ENCODE peak calls at places on chromosomes 11 and 22, in six cellular contexts. D, U, M, K, P and H are unnamed samples.

GRCh38 chr11:60970369-60970774 is 1.1 kb upstream of the CD6 start:
- DNase-seq in D (peak; percentile 38), K (peak; percentile 70), P (no peak), U (peak; percentile 73), M (peak; percentile 16), H (peak; percentile 29)

GRCh38 chr11:111361874-111362273 is 17.2 kb downstream of the POU2AF1 start:
- DNase-seq in M (no peak), U (no peak), D (no peak), P (no peak), K (no peak), H (no peak)

GRCh38 chr22:50479686-50480085 is 1.7 kb upstream of the ADM2 start:
- DNase-seq in K (no peak), U (no peak), P (no peak), D (no peak), M (no peak), H (no peak)

GRCh38 chr22:25114369-25115362 is 85.0 kb upstream of the CRYBB3 start:
- DNase-seq in K (no peak), U (no peak), D (peak; percentile 13), P (no peak), M (peak; percentile 83), H (no peak)

GRCh38 chr11:89491141-89491690 is at the start of gene NOX4:
- DNase-seq in U (peak; percentile 91), M (no peak), P (no peak), D (no peak), K (no peak), H (peak; percentile 48)

GRCh38 chr11:117470576-117470975 is 142.9 kb downstream of the CEP164 start:
- DNase-seq in P (no peak), K (no peak), U (no peak), M (no peak), D (no peak), H (no peak)

GRCh38 chr11:19905280-19905853 is 192.7 kb downstream of the NAV2 start:
- DNase-seq in K (peak; percentile 44), P (no peak), M (peak; percentile 51), U (peak; percentile 58), D (peak; percentile 51), H (peak; percentile 67)

GRCh38 chr11:95445746-95446333 is 214.8 kb upstream of the SESN3 start:
- DNase-seq in U (no peak), P (no peak), M (no peak), K (no peak), D (no peak), H (no peak)

GRCh38 chr11:123057604-123058305 is 4.2 kb downstream of the HSPA8 start:
- DNase-seq in P (no peak), M (no peak), D (no peak), K (no peak), U (no peak), H (no peak)
- H3K4me3 ChIP-seq in P (peak overlapping the region; percentile 94), M (no peak overlapping the region), D (peak overlapping the region; percentile 98), K (peak overlapping the region; percentile 89), U (no peak overlapping the region), H (no peak overlapping the region)

GRCh38 chr11:12502950-12503579 is 125.7 kb downstream of the PARVA start:
- DNase-seq in D (peak; percentile 24), M (no peak), K (no peak), U (no peak), P (no peak), H (peak; percentile 47)
- TF ChIP-seq RAD21 in D (no peak), M (no peak), K (no peak), U (no peak), P (no peak), H (no peak)

GRCh38 chr11:36098046-36098445 is 154.2 kb downstream of the LDLRAD3 start:
- DNase-seq in P (no peak), D (no peak), K (no peak), M (no peak), U (no peak), H (no peak)
- TF ChIP-seq SMC3 in P (no peak), D (no peak), K (no peak), M (no peak), U (no peak), H (no peak)

GRCh38 chr11:848988-849824 is 6.6 kb downstream of the TSPAN4 start:
- DNase-seq in D (no peak), U (peak; percentile 98), M (no peak), P (no peak), K (no peak), H (no peak)

GRCh38 chr11:849951-850776 is 7.5 kb downstream of the TSPAN4 start:
- DNase-seq in M (no peak), K (no peak), D (no peak), U (peak; percentile 87), P (no peak), H (no peak)

GRCh38 chr11:848380-848931 is 5.8 kb downstream of the TSPAN4 start:
- DNase-seq in P (no peak), K (peak; percentile 59), U (peak; percentile 89), D (no peak), M (no peak), H (no peak)

GRCh38 chr11:852762-853161 is 10.1 kb downstream of the TSPAN4 start:
- DNase-seq in K (no peak), P (no peak), D (no peak), M (no peak), U (no peak), H (no peak)

DNA sequence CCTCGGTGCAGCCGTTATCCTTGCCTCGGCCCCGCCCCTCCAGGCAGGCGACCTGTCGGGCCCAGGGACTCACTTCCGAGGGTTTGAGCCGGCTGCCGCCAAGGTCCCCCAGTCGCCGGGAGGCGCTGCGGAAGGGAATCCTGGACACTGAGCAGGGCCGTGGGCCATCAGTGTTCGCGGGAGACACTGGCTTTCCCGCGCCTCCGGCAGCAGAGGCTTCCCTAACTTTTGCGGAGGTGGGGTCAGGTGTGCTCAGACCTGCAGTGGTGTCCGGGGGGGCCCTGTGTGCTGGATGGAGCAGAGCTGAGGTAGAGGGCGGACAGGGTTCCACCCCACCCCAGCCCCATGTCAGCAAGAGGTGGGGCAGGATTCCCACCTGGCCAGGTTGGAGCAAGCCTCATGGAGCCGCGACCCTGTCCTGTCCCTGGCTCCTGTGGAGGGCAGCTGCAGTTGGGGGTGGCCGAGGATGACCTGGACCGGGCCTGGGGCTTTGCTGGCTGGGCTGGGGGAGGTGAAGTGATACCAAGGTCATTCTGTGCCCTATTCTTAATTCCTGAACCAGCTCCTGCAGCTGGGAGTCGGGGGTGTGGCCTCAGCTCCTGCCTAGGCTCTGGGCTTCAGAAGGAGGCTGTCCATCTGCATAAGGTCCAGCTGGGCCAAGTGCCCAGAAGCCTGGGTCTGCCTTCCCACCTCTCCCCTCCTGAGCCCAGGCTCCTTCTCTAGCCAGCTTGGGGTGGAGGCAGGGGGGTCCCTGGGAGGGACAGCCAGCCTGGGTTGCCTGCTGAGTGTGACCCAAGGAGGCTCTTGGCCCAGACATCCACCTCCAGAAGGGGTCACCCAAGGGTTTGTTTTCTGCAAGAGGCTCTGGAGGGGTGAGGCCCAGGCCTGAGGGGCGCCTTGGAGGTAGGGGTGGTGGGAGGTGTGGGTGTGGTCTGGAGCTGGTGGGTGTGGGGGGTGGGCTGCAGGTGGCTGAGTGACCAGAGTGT is 8.4 kb downstream of the TSPAN4 start:
- DNase-seq in U (peak; percentile 69), D (no peak), K (no peak), P (no peak), M (no peak), H (no peak)
- H3K4me3 ChIP-seq in U (peak overlapping the region; percentile 51), D (no peak overlapping the region), K (no peak overlapping the region), P (no peak overlapping the region), M (no peak overlapping the region), H (no peak overlapping the region)

GRCh38 chr11:8239536-8240228 is 24.0 kb downstream of the LMO1 start:
- DNase-seq in U (no peak), D (no peak), M (no peak), K (no peak), P (no peak), H (no peak)

GRCh38 chr11:8242113-8242475 is 21.6 kb downstream of the LMO1 start:
- DNase-seq in D (no peak), P (no peak), M (no peak), U (no peak), K (no peak), H (no peak)

GRCh38 chr11:8241373-8242112 is 22.1 kb downstream of the LMO1 start:
- DNase-seq in U (no peak), K (no peak), M (no peak), P (no peak), D (no peak), H (no peak)

GRCh38 chr11:8237453-8237852 is 26.2 kb downstream of the LMO1 start:
- DNase-seq in M (no peak), P (no peak), D (no peak), U (no peak), K (no peak), H (no peak)

GRCh38 chr11:8239056-8239455 is 24.6 kb downstream of the LMO1 start:
- DNase-seq in K (no peak), U (no peak), P (no peak), D (no peak), M (no peak), H (no peak)
- TF ChIP-seq RAD21 in K (no peak), U (no peak), P (no peak), D (no peak), M (no peak), H (no peak)

GRCh38 chr11:21405403-21405802 is 736.0 kb downstream of the NELL1 start:
- DNase-seq in K (no peak), M (no peak), D (no peak), P (no peak), U (no peak), H (no peak)
- TF ChIP-seq SMC3 in K (no peak), M (no peak), D (no peak), P (no peak), U (no peak), H (no peak)

GRCh38 chr11:73977856-73978519 is 4.7 kb downstream of the UCP2 start:
- DNase-seq in D (no peak), P (no peak), U (no peak), M (no peak), K (no peak), H (no peak)

GRCh38 chr11:73978576-73979086 is 4.0 kb downstream of the UCP2 start:
- DNase-seq in U (no peak), P (no peak), K (no peak), D (no peak), M (no peak), H (peak; percentile 24)

GRCh38 chr11:73981051-73981805 is 1.4 kb downstream of the UCP2 start:
- DNase-seq in U (no peak), D (no peak), K (peak; percentile 30), P (no peak), M (no peak), H (no peak)

GRCh38 chr11:73982595-73982989 is at the start of gene UCP2:
- DNase-seq in U (peak; percentile 95), M (no peak), D (no peak), K (peak; percentile 91), P (no peak), H (peak; percentile 73)

DNA sequence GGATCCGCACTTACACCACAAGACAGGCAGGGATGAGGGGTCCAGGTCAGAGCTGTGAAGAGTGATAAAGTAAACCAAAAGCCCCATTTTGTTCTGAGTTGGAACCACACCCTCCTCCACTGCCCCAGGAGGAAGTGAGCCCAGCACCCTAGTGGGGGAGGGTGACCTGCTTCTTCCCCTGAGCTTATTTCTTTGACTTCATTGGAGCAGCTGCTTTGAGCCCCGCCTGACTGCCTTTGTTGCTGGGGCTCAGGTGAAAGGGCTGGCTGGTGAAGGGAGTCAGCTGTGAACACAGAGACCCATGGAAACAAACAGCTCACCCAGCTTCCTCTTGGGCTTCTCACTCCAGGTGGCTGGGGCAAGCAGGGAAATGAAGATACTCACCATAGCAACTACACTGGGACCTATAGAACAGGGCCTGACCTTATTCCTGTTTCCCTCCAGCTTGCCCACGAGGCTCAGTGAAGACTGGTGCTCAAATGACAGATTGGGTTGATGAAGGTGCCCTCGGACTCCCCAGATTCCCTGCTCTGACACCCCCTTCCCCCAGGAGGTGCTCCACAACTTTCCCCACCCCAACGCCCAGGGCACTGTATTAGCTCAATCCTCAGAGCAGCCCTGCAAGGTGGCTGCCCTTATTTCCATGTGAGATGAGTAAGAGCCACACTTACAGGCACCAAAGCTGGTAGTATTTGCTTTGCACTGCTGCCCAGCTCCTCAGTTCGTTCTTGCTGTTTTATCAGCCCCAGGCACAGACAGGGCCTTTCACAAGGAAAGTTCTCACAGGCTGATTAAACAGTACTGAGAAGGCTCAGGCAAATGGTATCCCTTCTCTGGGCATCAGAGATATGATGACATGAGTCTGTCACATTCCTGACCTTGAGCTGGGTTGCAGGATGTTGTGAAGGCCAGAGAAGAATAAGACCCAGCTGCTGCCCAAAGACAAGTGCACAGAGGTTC is 2.4 kb downstream of the UCP2 start:
- DNase-seq in P (peak; percentile 91), U (no peak), D (no peak), K (peak; percentile 39), M (peak; percentile 38), H (peak; percentile 20)
- H3K4me3 ChIP-seq in P (peak overlapping the region; percentile 89), U (no peak overlapping the region), D (peak overlapping the region; percentile 62), K (peak overlapping the region; percentile 67), M (no peak overlapping the region), H (no peak overlapping the region)